ENCODE peak calls at places on chromosomes 2 and 18, in five cellular contexts. G is HepG2, J is IMR-90, S is K562, T is GM12878. K is an unnamed sample.

GRCh38 chr18:48667276-48668254 is 128.7 kb downstream of the CTIF start:
- DNase-seq in G (peak), T (no peak), S (no peak), J (peak), K (peak)

GRCh38 chr2:975095-975494 is 24.4 kb downstream of the SNTG2 start:
- DNase-seq in T (no peak), S (no peak), G (no peak), J (no peak), K (no peak)

GRCh38 chr2:173122936-173123335 is 47.3 kb downstream of the MAP3K20 start:
- DNase-seq in S (no peak), J (peak), G (no peak), T (no peak), K (no peak)

GRCh38 chr2:172950565-172950964 is 125.1 kb upstream of the MAP3K20 start:
- DNase-seq in S (no peak), T (no peak), G (no peak), J (no peak), K (no peak)

GRCh38 chr2:49928541-49928940 is 774.2 kb upstream of the FSHR start:
- DNase-seq in S (no peak), G (no peak), J (no peak), T (no peak), K (no peak)

GRCh38 chr2:240931319-240931949 is 25.3 kb downstream of the CROCC2 start:
- DNase-seq in S (no peak), G (no peak), T (no peak), J (no peak), K (peak)

GRCh38 chr2:96353606-96354095 is 18.1 kb downstream of the NCAPH start:
- DNase-seq in J (no peak), G (no peak), T (no peak), S (no peak), K (no peak)

GRCh38 chr2:107001964-107002696 is 116.2 kb upstream of the ST6GAL2 start:
- DNase-seq in J (peak), S (no peak), G (no peak), T (no peak), K (no peak)

GRCh38 chr18:55012041-55012440 is 52.8 kb upstream of the CCDC68 start:
- DNase-seq in S (no peak), J (no peak), G (no peak), T (no peak), K (no peak)

GRCh38 chr18:49161627-49162026 is 210.9 kb upstream of the SMAD7 start:
- DNase-seq in J (peak), S (no peak), T (peak), G (no peak), K (peak)

GRCh38 chr2:151114934-151115333 is 146.7 kb downstream of the RBM43 start:
- DNase-seq in J (peak), S (no peak), G (no peak), T (no peak), K (no peak)

GRCh38 chr2:114926303-114926702 is 483.9 kb downstream of the DPP10 start:
- DNase-seq in T (no peak), G (no peak), S (no peak), J (no peak), K (no peak)

GRCh38 chr2:65388051-65388531 is 44.3 kb downstream of the SPRED2 start:
- DNase-seq in G (no peak), J (no peak), S (no peak), T (peak), K (peak)

GRCh38 chr2:37648316-37649011 is 23.0 kb downstream of the CDC42EP3 start:
- DNase-seq in G (no peak), S (no peak), J (no peak), T (no peak), K (no peak)

GRCh38 chr2:219959471-219959870 is 332.0 kb downstream of the SLC4A3 start:
- DNase-seq in T (no peak), G (no peak), S (no peak), J (peak), K (no peak)

GRCh38 chr2:127563458-127564428 is 28.3 kb downstream of the MYO7B start:
- DNase-seq in S (no peak), G (no peak), T (peak), J (no peak), K (no peak)

GRCh38 chr2:46332686-46333281 is 35.6 kb downstream of the EPAS1 start:
- DNase-seq in J (peak), G (no peak), T (no peak), S (no peak), K (no peak)

GRCh38 chr2:46333912-46334311 is 36.7 kb downstream of the EPAS1 start:
- DNase-seq in J (no peak), S (no peak), G (no peak), T (no peak), K (no peak)

GRCh38 chr2:46335966-46336436 is 38.8 kb downstream of the EPAS1 start:
- DNase-seq in J (no peak), G (no peak), S (no peak), T (no peak), K (no peak)

GRCh38 chr2:46335404-46335965 is 38.3 kb downstream of the EPAS1 start:
- DNase-seq in S (no peak), T (no peak), G (no peak), J (peak), K (no peak)

GRCh38 chr2:46334389-46335345 is 37.5 kb downstream of the EPAS1 start:
- DNase-seq in J (peak), T (no peak), S (no peak), G (no peak), K (no peak)
- TF ChIP-seq MXI1 in J (no peak), T (no peak), S (no peak), G (no peak), K (no peak)

GRCh38 chr2:232329716-232330067 is 48.9 kb upstream of the ALPP start:
- DNase-seq in J (no peak), G (no peak), T (no peak), S (no peak), K (no peak)
- TF ChIP-seq MXI1 in J (no peak), G (no peak), T (no peak), S (no peak), K (no peak)

DNA sequence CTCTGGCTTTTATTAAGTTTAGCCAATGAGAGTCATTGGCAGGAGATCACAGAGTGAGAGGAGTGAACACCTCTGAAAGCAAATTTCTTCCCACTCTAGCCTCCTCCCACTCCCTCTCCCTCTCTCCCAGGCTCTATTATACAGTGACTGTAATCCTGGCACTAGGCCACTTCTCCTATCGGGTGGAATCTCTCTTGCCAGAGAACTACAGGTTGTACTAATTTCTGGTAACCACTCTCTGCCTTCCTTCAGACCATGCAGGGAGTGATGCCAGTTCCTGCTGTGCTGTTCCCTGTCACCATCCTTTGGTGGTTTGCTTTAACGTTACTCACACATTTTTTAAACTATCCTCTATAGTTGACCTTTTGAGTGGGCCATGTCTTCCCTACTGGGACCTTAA is 217.2 kb downstream of the MREG start:
- DNase-seq in G (no peak), T (no peak), J (peak), S (no peak), K (peak)
- TF ChIP-seq MXI1 in G (no peak), T (no peak), J (no peak), S (no peak), K (no peak)

DNA sequence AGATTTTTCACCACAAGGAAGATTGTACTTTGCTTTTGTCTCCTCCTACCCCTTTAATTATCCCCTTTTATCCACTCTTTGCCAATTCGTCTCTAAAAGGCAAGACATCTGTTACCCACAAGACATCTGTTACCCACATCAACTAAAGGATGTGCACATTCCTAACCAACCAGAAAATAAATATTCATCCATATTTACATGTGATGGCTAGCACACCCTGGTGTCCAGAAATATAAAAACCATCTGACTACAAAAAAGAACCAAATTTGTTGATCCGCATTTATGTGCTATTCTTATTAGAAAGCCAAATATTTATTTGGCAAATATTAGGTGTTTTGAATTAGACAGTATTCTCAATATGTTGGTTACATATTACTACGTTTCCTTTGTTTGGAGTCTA is 35.7 kb downstream of the ACVR1C start:
- DNase-seq in G (peak), T (no peak), S (peak), J (peak), K (peak)
- TF ChIP-seq MXI1 in G (no peak), T (no peak), S (no peak), J (no peak), K (no peak)